ENCODE peak calls at places on chromosomes 11 and 22, in nine cellular contexts. One of them, this sample, is unnamed. For H3K4me1 and H3K27me3, the result is how much of the 10 kb centered on the place peaks cover.

GRCh38 chr22:20036119-20036518 is 15.2 kb downstream of the TANGO2 start:
- DNase-seq in SJCRH30: no peak
- DNase-seq in fibroblast of lung: no peak
- DNase-seq in iPS DF 6.9: no peak
- DNase-seq in suprapubic skin: no peak
- DNase-seq in SJSA1: no peak
- DNase-seq in hepatocyte: no peak
- DNase-seq in HCT116: no peak
- DNase-seq in esophagus muscularis mucosa: no peak
- DNase-seq in this sample: no peak

GRCh38 chr11:1959786-1960185 is 12.7 kb downstream of the MRPL23 start:
- DNase-seq in esophagus muscularis mucosa: no peak
- DNase-seq in SJCRH30: no peak
- DNase-seq in SJSA1: no peak
- DNase-seq in iPS DF 6.9: no peak
- DNase-seq in suprapubic skin: peak
- DNase-seq in hepatocyte: no peak
- DNase-seq in fibroblast of lung: no peak
- DNase-seq in HCT116: no peak
- DNase-seq in this sample: no peak

GRCh38 chr11:69199583-69200295 is 44.0 kb downstream of the SMIM38 start:
- DNase-seq in hepatocyte: no peak
- DNase-seq in SJSA1: peak
- DNase-seq in HCT116: no peak
- DNase-seq in iPS DF 6.9: no peak
- DNase-seq in SJCRH30: no peak
- DNase-seq in esophagus muscularis mucosa: no peak
- DNase-seq in suprapubic skin: no peak
- DNase-seq in fibroblast of lung: no peak
- DNase-seq in this sample: no peak

GRCh38 chr11:71442880-71443279 is 5.3 kb downstream of the DHCR7 start:
- DNase-seq in SJCRH30: no peak
- DNase-seq in fibroblast of lung: no peak
- DNase-seq in iPS DF 6.9: no peak
- DNase-seq in SJSA1: no peak
- DNase-seq in hepatocyte: no peak
- DNase-seq in esophagus muscularis mucosa: no peak
- DNase-seq in HCT116: no peak
- DNase-seq in suprapubic skin: peak
- DNase-seq in this sample: no peak

GRCh38 chr11:61930936-61931335 is 13.6 kb upstream of the RAB3IL1 start:
- DNase-seq in iPS DF 6.9: no peak
- DNase-seq in SJSA1: no peak
- DNase-seq in hepatocyte: no peak
- DNase-seq in SJCRH30: no peak
- DNase-seq in HCT116: no peak
- DNase-seq in esophagus muscularis mucosa: no peak
- DNase-seq in suprapubic skin: no peak
- DNase-seq in fibroblast of lung: no peak
- DNase-seq in this sample: no peak

GRCh38 chr22:48478124-48478523 is 1349.5 kb downstream of the BRD1 start:
- DNase-seq in iPS DF 6.9: no peak
- DNase-seq in esophagus muscularis mucosa: no peak
- DNase-seq in fibroblast of lung: no peak
- DNase-seq in suprapubic skin: peak
- DNase-seq in SJSA1: peak
- DNase-seq in hepatocyte: no peak
- DNase-seq in HCT116: no peak
- DNase-seq in SJCRH30: no peak
- DNase-seq in this sample: no peak

GRCh38 chr11:6719588-6719987 is 36.4 kb upstream of the MRPL17 start:
- DNase-seq in SJSA1: no peak
- DNase-seq in SJCRH30: peak
- DNase-seq in fibroblast of lung: no peak
- DNase-seq in HCT116: no peak
- DNase-seq in suprapubic skin: no peak
- DNase-seq in hepatocyte: no peak
- DNase-seq in esophagus muscularis mucosa: peak
- DNase-seq in iPS DF 6.9: no peak
- DNase-seq in this sample: no peak

GRCh38 chr11:114131366-114131963 is 72.0 kb downstream of the ZBTB16 start:
- DNase-seq in SJSA1: no peak
- DNase-seq in iPS DF 6.9: no peak
- DNase-seq in esophagus muscularis mucosa: no peak
- DNase-seq in suprapubic skin: no peak
- DNase-seq in fibroblast of lung: no peak
- DNase-seq in HCT116: no peak
- DNase-seq in hepatocyte: no peak
- DNase-seq in SJCRH30: no peak
- DNase-seq in this sample: no peak

GRCh38 chr11:47433157-47433556 is 6.9 kb upstream of the PSMC3 start:
- DNase-seq in hepatocyte: no peak
- DNase-seq in iPS DF 6.9: no peak
- DNase-seq in HCT116: no peak
- DNase-seq in esophagus muscularis mucosa: no peak
- DNase-seq in SJCRH30: peak
- DNase-seq in SJSA1: no peak
- DNase-seq in fibroblast of lung: no peak
- DNase-seq in suprapubic skin: no peak
- DNase-seq in this sample: no peak

GRCh38 chr11:12269104-12269441 is 108.3 kb upstream of the PARVA start:
- DNase-seq in hepatocyte: peak
- DNase-seq in SJSA1: no peak
- DNase-seq in esophagus muscularis mucosa: no peak
- DNase-seq in iPS DF 6.9: no peak
- DNase-seq in fibroblast of lung: no peak
- DNase-seq in suprapubic skin: no peak
- DNase-seq in SJCRH30: peak
- DNase-seq in HCT116: no peak
- DNase-seq in this sample: no peak

DNA sequence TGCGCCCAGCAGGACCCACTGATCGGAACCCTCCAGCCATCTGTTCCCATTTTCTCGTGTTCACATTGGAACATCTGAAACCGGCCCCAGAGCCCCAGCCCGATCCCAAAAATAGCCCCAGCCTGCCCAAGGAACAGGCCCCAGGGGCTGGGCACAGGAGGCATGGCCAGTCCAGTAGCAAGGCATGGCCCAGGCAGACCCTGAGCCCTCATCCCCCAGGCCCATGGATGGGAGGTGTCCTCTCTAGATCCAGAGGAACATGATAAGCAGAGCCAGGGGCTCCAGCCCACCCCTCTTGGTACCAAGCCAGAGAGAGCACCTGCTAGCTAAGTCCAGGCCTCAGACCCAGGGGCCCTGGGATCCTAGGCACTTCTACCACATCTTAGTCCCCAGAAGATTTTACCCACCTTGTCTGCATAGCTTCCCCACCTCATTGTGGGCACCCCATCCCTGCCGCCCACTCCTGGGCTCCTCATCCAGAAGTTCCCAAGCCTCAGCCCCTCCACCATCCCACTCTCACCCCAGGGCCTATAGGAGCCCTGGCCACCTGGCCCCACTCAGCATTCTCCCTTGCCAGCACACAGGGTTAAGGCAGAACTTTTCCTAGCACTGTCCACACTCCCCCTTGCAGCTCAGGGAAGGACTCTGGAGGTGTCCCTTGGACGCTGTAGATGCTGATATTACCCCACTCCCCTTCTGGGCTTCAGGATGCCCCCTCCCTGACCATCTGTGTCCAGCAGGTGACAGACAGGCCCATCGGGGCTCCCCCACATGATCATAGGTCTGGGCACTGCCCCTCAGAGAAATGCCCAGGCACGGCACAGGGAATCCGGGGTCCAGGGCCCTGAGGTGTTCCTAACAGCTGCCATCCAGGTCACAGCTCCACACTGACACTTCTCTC is 9.5 kb downstream of the BCL9L start:
- DNase-seq in hepatocyte: no peak
- DNase-seq in fibroblast of lung: no peak
- DNase-seq in SJSA1: no peak
- DNase-seq in iPS DF 6.9: no peak
- DNase-seq in SJCRH30: no peak
- DNase-seq in esophagus muscularis mucosa: no peak
- DNase-seq in suprapubic skin: no peak
- DNase-seq in HCT116: no peak
- DNase-seq in this sample: no peak
- H3K4me3 ChIP-seq in hepatocyte: no peak
- H3K4me3 ChIP-seq in fibroblast of lung: peak
- H3K4me3 ChIP-seq in SJSA1: no peak
- H3K4me3 ChIP-seq in iPS DF 6.9: no peak
- H3K4me3 ChIP-seq in SJCRH30: no peak
- H3K4me3 ChIP-seq in esophagus muscularis mucosa: peak
- H3K4me3 ChIP-seq in suprapubic skin: peak
- H3K4me3 ChIP-seq in HCT116: no peak
- H3K4me3 ChIP-seq in this sample: peak

GRCh38 chr11:59427068-59427382 is 812 bp upstream of the OR5A2 start:
- DNase-seq in HCT116: no peak
- DNase-seq in suprapubic skin: no peak
- DNase-seq in esophagus muscularis mucosa: no peak
- DNase-seq in SJCRH30: no peak
- DNase-seq in SJSA1: no peak
- DNase-seq in hepatocyte: no peak
- DNase-seq in fibroblast of lung: no peak
- DNase-seq in iPS DF 6.9: no peak
- DNase-seq in this sample: no peak

GRCh38 chr11:59425131-59425530 is 1.1 kb downstream of the OR5A2 start:
- DNase-seq in suprapubic skin: no peak
- DNase-seq in hepatocyte: no peak
- DNase-seq in SJSA1: no peak
- DNase-seq in esophagus muscularis mucosa: no peak
- DNase-seq in fibroblast of lung: no peak
- DNase-seq in SJCRH30: no peak
- DNase-seq in iPS DF 6.9: no peak
- DNase-seq in HCT116: no peak
- DNase-seq in this sample: no peak

GRCh38 chr11:59418151-59418550 is 8.1 kb downstream of the OR5A2 start:
- DNase-seq in hepatocyte: no peak
- DNase-seq in HCT116: no peak
- DNase-seq in SJCRH30: no peak
- DNase-seq in esophagus muscularis mucosa: no peak
- DNase-seq in suprapubic skin: no peak
- DNase-seq in SJSA1: no peak
- DNase-seq in fibroblast of lung: no peak
- DNase-seq in iPS DF 6.9: no peak
- DNase-seq in this sample: no peak

GRCh38 chr11:59426361-59427067 is at the start of gene OR5A2:
- DNase-seq in SJCRH30: no peak
- DNase-seq in hepatocyte: no peak
- DNase-seq in SJSA1: no peak
- DNase-seq in esophagus muscularis mucosa: no peak
- DNase-seq in fibroblast of lung: no peak
- DNase-seq in suprapubic skin: no peak
- DNase-seq in HCT116: no peak
- DNase-seq in iPS DF 6.9: peak
- DNase-seq in this sample: no peak

GRCh38 chr11:59423835-59424234 is 2.4 kb downstream of the OR5A2 start:
- DNase-seq in HCT116: no peak
- DNase-seq in SJSA1: no peak
- DNase-seq in hepatocyte: no peak
- DNase-seq in fibroblast of lung: no peak
- DNase-seq in iPS DF 6.9: no peak
- DNase-seq in SJCRH30: no peak
- DNase-seq in suprapubic skin: no peak
- DNase-seq in esophagus muscularis mucosa: no peak
- DNase-seq in this sample: no peak
- H3K4me1 ChIP-seq in HCT116: under half
- H3K4me1 ChIP-seq in SJSA1: under half
- H3K4me1 ChIP-seq in hepatocyte: under half
- H3K4me1 ChIP-seq in fibroblast of lung: under half
- H3K4me1 ChIP-seq in iPS DF 6.9: under half
- H3K4me1 ChIP-seq in SJCRH30: under half
- H3K4me1 ChIP-seq in suprapubic skin: under half
- H3K4me1 ChIP-seq in esophagus muscularis mucosa: under half
- H3K4me1 ChIP-seq in this sample: under half

DNA sequence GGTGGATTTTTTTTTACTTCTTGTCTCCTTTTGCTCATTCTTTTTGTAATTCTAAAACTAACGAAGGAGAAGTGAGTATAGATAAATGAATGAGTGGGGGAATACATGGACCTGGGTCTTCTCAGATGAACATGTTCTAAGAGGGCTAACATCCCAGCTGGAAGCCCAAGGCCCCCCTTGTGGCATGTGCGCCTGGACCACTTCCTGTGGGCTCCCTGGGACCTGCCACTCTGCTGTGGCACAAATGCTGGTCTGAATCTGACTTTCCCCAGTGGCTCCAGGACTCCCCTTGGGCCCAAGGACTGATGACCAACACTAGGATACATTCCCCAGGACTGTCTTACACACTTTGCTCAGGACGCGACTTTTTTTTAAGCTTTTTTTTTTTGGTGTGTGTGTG is 32.7 kb upstream of the ALX4 start:
- DNase-seq in SJSA1: no peak
- DNase-seq in fibroblast of lung: no peak
- DNase-seq in suprapubic skin: no peak
- DNase-seq in iPS DF 6.9: no peak
- DNase-seq in HCT116: no peak
- DNase-seq in esophagus muscularis mucosa: no peak
- DNase-seq in SJCRH30: no peak
- DNase-seq in hepatocyte: no peak
- DNase-seq in this sample: no peak
- H3K27me3 ChIP-seq in SJSA1: under half
- H3K27me3 ChIP-seq in fibroblast of lung: under half
- H3K27me3 ChIP-seq in suprapubic skin: under half
- H3K27me3 ChIP-seq in iPS DF 6.9: under half
- H3K27me3 ChIP-seq in HCT116: under half
- H3K27me3 ChIP-seq in esophagus muscularis mucosa: under half
- H3K27me3 ChIP-seq in SJCRH30: under half
- H3K27me3 ChIP-seq in hepatocyte: under half
- H3K27me3 ChIP-seq in this sample: under half

GRCh38 chr11:13682212-13682611 is 13.7 kb downstream of the FAR1 start:
- DNase-seq in hepatocyte: no peak
- DNase-seq in suprapubic skin: no peak
- DNase-seq in esophagus muscularis mucosa: no peak
- DNase-seq in SJCRH30: no peak
- DNase-seq in SJSA1: no peak
- DNase-seq in HCT116: no peak
- DNase-seq in iPS DF 6.9: no peak
- DNase-seq in fibroblast of lung: peak
- DNase-seq in this sample: no peak

GRCh38 chr11:13679768-13680167 is 11.3 kb downstream of the FAR1 start:
- DNase-seq in suprapubic skin: no peak
- DNase-seq in HCT116: no peak
- DNase-seq in hepatocyte: no peak
- DNase-seq in iPS DF 6.9: no peak
- DNase-seq in esophagus muscularis mucosa: no peak
- DNase-seq in SJCRH30: no peak
- DNase-seq in SJSA1: no peak
- DNase-seq in fibroblast of lung: no peak
- DNase-seq in this sample: no peak

GRCh38 chr11:13680501-13681264 is 12.2 kb downstream of the FAR1 start:
- DNase-seq in hepatocyte: no peak
- DNase-seq in esophagus muscularis mucosa: no peak
- DNase-seq in suprapubic skin: no peak
- DNase-seq in iPS DF 6.9: no peak
- DNase-seq in HCT116: no peak
- DNase-seq in SJSA1: no peak
- DNase-seq in SJCRH30: no peak
- DNase-seq in fibroblast of lung: peak
- DNase-seq in this sample: no peak

GRCh38 chr11:13685461-13686108 is 17.1 kb downstream of the FAR1 start:
- DNase-seq in hepatocyte: no peak
- DNase-seq in HCT116: no peak
- DNase-seq in SJCRH30: no peak
- DNase-seq in fibroblast of lung: no peak
- DNase-seq in suprapubic skin: no peak
- DNase-seq in SJSA1: no peak
- DNase-seq in esophagus muscularis mucosa: no peak
- DNase-seq in iPS DF 6.9: no peak
- DNase-seq in this sample: no peak

GRCh38 chr11:13681470-13681869 is 13.0 kb downstream of the FAR1 start:
- DNase-seq in fibroblast of lung: no peak
- DNase-seq in hepatocyte: no peak
- DNase-seq in iPS DF 6.9: no peak
- DNase-seq in suprapubic skin: no peak
- DNase-seq in SJSA1: no peak
- DNase-seq in HCT116: no peak
- DNase-seq in SJCRH30: no peak
- DNase-seq in esophagus muscularis mucosa: no peak
- DNase-seq in this sample: no peak
- H3K4me3 ChIP-seq in fibroblast of lung: no peak
- H3K4me3 ChIP-seq in hepatocyte: no peak
- H3K4me3 ChIP-seq in iPS DF 6.9: no peak
- H3K4me3 ChIP-seq in suprapubic skin: no peak
- H3K4me3 ChIP-seq in SJSA1: no peak
- H3K4me3 ChIP-seq in HCT116: no peak
- H3K4me3 ChIP-seq in SJCRH30: no peak
- H3K4me3 ChIP-seq in esophagus muscularis mucosa: no peak
- H3K4me3 ChIP-seq in this sample: no peak

This sample was measured in vagina.